ENCODE peak calls at places on chromosomes 3 and 15, in six cellular contexts. One of them, this sample, is unnamed.
A peak's percentile ranks its signal among the peaks of the same experiment; 100 is the strongest.

GRCh38 chr3:138817685-138818084 is 17.0 kb downstream of the PIK3CB start:
- DNase-seq in H1: no peak
- DNase-seq in IMR-90: no peak
- DNase-seq in H9: no peak
- DNase-seq in neuronal stem cell: no peak
- DNase-seq in mesenchymal stem cell: no peak
- DNase-seq in this sample: no peak

GRCh38 chr3:127171320-127171719 is 21.6 kb upstream of the PRR23E start:
- DNase-seq in IMR-90: no peak
- DNase-seq in H1: no peak
- DNase-seq in mesenchymal stem cell: no peak
- DNase-seq in H9: peak; percentile 9
- DNase-seq in neuronal stem cell: no peak
- DNase-seq in this sample: no peak

GRCh38 chr3:129228891-129229585 is 20.4 kb upstream of the COPG1 start:
- DNase-seq in H9: peak; percentile 69
- DNase-seq in IMR-90: peak; percentile 88
- DNase-seq in mesenchymal stem cell: peak; percentile 86
- DNase-seq in neuronal stem cell: no peak
- DNase-seq in H1: no peak
- DNase-seq in this sample: peak; percentile 63

GRCh38 chr3:118478706-118479276 is 555.9 kb downstream of the IGSF11 start:
- DNase-seq in IMR-90: no peak
- DNase-seq in mesenchymal stem cell: no peak
- DNase-seq in H1: peak; percentile 44
- DNase-seq in H9: peak; percentile 55
- DNase-seq in neuronal stem cell: no peak
- DNase-seq in this sample: no peak

GRCh38 chr3:156728267-156728985 is 54.0 kb downstream of the TIPARP start:
- DNase-seq in H1: no peak
- DNase-seq in H9: no peak
- DNase-seq in IMR-90: peak; percentile 71
- DNase-seq in neuronal stem cell: no peak
- DNase-seq in mesenchymal stem cell: peak; percentile 45
- DNase-seq in this sample: no peak

GRCh38 chr15:71364117-71364584 is 248.9 kb downstream of the THSD4 start:
- DNase-seq in mesenchymal stem cell: no peak
- DNase-seq in IMR-90: no peak
- DNase-seq in H9: peak; percentile 47
- DNase-seq in H1: no peak
- DNase-seq in neuronal stem cell: no peak
- DNase-seq in this sample: peak; percentile 8

GRCh38 chr3:126348308-126348920 is 8.8 kb downstream of the KLF15 start:
- DNase-seq in IMR-90: no peak
- DNase-seq in H9: peak; percentile 69
- DNase-seq in mesenchymal stem cell: no peak
- DNase-seq in H1: no peak
- DNase-seq in neuronal stem cell: no peak
- DNase-seq in this sample: no peak

GRCh38 chr3:48566401-48566760 is 2.8 kb upstream of the UCN2 start:
- DNase-seq in H9: no peak
- DNase-seq in IMR-90: no peak
- DNase-seq in neuronal stem cell: no peak
- DNase-seq in H1: no peak
- DNase-seq in mesenchymal stem cell: no peak
- DNase-seq in this sample: no peak

GRCh38 chr3:11168881-11169805 is 14.8 kb downstream of the HRH1 start:
- DNase-seq in neuronal stem cell: no peak
- DNase-seq in IMR-90: peak; percentile 67
- DNase-seq in H1: no peak
- DNase-seq in H9: no peak
- DNase-seq in mesenchymal stem cell: peak; percentile 45
- DNase-seq in this sample: no peak

GRCh38 chr3:72031581-72031980 is 246.6 kb upstream of the PROK2 start:
- DNase-seq in H1: no peak
- DNase-seq in IMR-90: peak; percentile 44
- DNase-seq in H9: no peak
- DNase-seq in mesenchymal stem cell: peak; percentile 64
- DNase-seq in neuronal stem cell: no peak
- DNase-seq in this sample: peak; percentile 18

GRCh38 chr3:187104956-187105355 is 34.3 kb downstream of the RPL39L start:
- DNase-seq in H9: no peak
- DNase-seq in neuronal stem cell: no peak
- DNase-seq in H1: no peak
- DNase-seq in mesenchymal stem cell: no peak
- DNase-seq in IMR-90: no peak
- DNase-seq in this sample: no peak

GRCh38 chr3:182979719-182980191 is 583 bp downstream of the DCUN1D1 start:
- DNase-seq in IMR-90: peak; percentile 5
- DNase-seq in H9: no peak
- DNase-seq in H1: no peak
- DNase-seq in mesenchymal stem cell: peak; percentile 45
- DNase-seq in neuronal stem cell: peak; percentile 30
- DNase-seq in this sample: peak; percentile 26

GRCh38 chr15:93072011-93072410 is 17.0 kb downstream of the RGMA start:
- DNase-seq in neuronal stem cell: no peak
- DNase-seq in H1: no peak
- DNase-seq in IMR-90: peak; percentile 14
- DNase-seq in H9: no peak
- DNase-seq in mesenchymal stem cell: peak; percentile 3
- DNase-seq in this sample: no peak

GRCh38 chr15:78075490-78076230 is 1.9 kb downstream of the TBC1D2B start:
- DNase-seq in IMR-90: peak; percentile 95
- DNase-seq in H9: peak; percentile 59
- DNase-seq in mesenchymal stem cell: peak; percentile 95
- DNase-seq in H1: peak; percentile 23
- DNase-seq in neuronal stem cell: peak; percentile 32
- DNase-seq in this sample: peak; percentile 56

GRCh38 chr15:93033434-93034045 is 55.5 kb downstream of the RGMA start:
- DNase-seq in IMR-90: no peak
- DNase-seq in H1: no peak
- DNase-seq in mesenchymal stem cell: no peak
- DNase-seq in neuronal stem cell: no peak
- DNase-seq in H9: no peak
- DNase-seq in this sample: no peak

GRCh38 chr3:51942603-51943450 is 664 bp downstream of the PARP3 start:
- DNase-seq in H9: peak; percentile 32
- DNase-seq in H1: no peak
- DNase-seq in neuronal stem cell: no peak
- DNase-seq in mesenchymal stem cell: peak; percentile 44
- DNase-seq in IMR-90: peak; percentile 52
- DNase-seq in this sample: no peak

GRCh38 chr3:188220097-188220788 is 66.3 kb downstream of the LPP start:
- DNase-seq in mesenchymal stem cell: peak; percentile 87
- DNase-seq in neuronal stem cell: no peak
- DNase-seq in H1: no peak
- DNase-seq in H9: no peak
- DNase-seq in IMR-90: peak; percentile 73
- DNase-seq in this sample: no peak

GRCh38 chr3:122661633-122662032 is 19.0 kb upstream of the PARP14 start:
- DNase-seq in H1: no peak
- DNase-seq in mesenchymal stem cell: no peak
- DNase-seq in H9: no peak
- DNase-seq in neuronal stem cell: no peak
- DNase-seq in IMR-90: no peak
- DNase-seq in this sample: peak; percentile 63

GRCh38 chr3:12237912-12238650 is 50.8 kb upstream of the PPARG start:
- DNase-seq in mesenchymal stem cell: peak; percentile 10
- DNase-seq in IMR-90: peak; percentile 63
- DNase-seq in H9: no peak
- DNase-seq in neuronal stem cell: no peak
- DNase-seq in H1: no peak
- DNase-seq in this sample: no peak

GRCh38 chr3:11803977-11804903 is 42.4 kb downstream of the TAMM41 start:
- DNase-seq in H9: peak; percentile 41
- DNase-seq in IMR-90: peak; percentile 55
- DNase-seq in mesenchymal stem cell: peak; percentile 68
- DNase-seq in neuronal stem cell: peak; percentile 21
- DNase-seq in H1: no peak
- DNase-seq in this sample: peak; percentile 76

GRCh38 chr3:144762091-144762490 is 790.5 kb downstream of the DIPK2A start:
- DNase-seq in H9: no peak
- DNase-seq in IMR-90: no peak
- DNase-seq in neuronal stem cell: no peak
- DNase-seq in H1: no peak
- DNase-seq in mesenchymal stem cell: no peak
- DNase-seq in this sample: no peak

GRCh38 chr15:63983071-63983711 is 63.1 kb downstream of the DAPK2 start:
- DNase-seq in IMR-90: no peak
- DNase-seq in H1: no peak
- DNase-seq in neuronal stem cell: peak; percentile 39
- DNase-seq in mesenchymal stem cell: no peak
- DNase-seq in H9: peak; percentile 37
- DNase-seq in this sample: no peak

GRCh38 chr3:99848433-99848832 is 30.8 kb downstream of the CMSS1 start:
- DNase-seq in mesenchymal stem cell: no peak
- DNase-seq in H9: no peak
- DNase-seq in H1: no peak
- DNase-seq in neuronal stem cell: no peak
- DNase-seq in IMR-90: no peak
- DNase-seq in this sample: no peak

DNA sequence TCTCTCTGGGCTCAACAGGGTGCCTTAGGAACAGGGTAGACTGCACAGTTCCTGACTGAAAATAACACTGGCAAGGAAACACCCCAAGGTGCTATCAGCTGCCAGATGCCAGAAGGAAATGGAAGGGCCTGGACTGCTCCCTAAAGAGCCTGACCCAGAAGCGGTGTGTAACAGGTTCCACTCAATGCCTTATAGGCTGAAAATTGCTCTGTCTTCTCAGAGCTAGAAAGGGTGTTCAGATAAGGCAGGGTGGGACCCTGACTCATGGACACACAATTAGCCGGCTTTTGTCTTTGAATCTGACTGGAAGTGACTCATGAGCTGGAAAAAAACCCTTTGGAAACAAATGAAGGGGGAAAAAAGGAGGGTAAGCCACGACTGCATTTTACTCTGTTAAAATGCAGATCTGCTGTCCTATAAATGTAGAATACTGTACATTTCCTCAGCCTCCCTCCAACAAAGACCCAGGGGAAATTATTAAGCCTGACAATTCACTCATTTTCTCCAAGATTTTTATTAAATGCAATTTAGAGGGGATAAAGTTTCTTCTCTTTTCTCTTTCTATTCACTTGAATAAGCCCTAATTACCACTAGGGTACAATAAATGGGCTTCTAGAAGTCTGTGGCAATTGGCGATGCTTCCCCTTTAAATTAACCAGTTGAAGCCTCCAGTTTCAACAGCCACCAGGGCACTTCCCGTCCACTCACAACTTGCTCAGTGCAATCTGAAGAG is 160.2 kb upstream of the TBL1XR1 start:
- DNase-seq in H9: no peak
- DNase-seq in H1: no peak
- DNase-seq in IMR-90: peak; percentile 89
- DNase-seq in mesenchymal stem cell: peak; percentile 89
- DNase-seq in neuronal stem cell: no peak
- DNase-seq in this sample: peak; percentile 80
- H2BK120ac ChIP-seq in H9: no peak overlapping the region
- H2BK120ac ChIP-seq in H1: peak overlapping the region; percentile 80
- H2BK120ac ChIP-seq in IMR-90: peak overlapping the region; percentile 86
- H2BK120ac ChIP-seq in mesenchymal stem cell: no peak overlapping the region
- H2BK120ac ChIP-seq in neuronal stem cell: no peak overlapping the region
- H2BK120ac ChIP-seq in this sample: peak overlapping the region; percentile 88

DNA sequence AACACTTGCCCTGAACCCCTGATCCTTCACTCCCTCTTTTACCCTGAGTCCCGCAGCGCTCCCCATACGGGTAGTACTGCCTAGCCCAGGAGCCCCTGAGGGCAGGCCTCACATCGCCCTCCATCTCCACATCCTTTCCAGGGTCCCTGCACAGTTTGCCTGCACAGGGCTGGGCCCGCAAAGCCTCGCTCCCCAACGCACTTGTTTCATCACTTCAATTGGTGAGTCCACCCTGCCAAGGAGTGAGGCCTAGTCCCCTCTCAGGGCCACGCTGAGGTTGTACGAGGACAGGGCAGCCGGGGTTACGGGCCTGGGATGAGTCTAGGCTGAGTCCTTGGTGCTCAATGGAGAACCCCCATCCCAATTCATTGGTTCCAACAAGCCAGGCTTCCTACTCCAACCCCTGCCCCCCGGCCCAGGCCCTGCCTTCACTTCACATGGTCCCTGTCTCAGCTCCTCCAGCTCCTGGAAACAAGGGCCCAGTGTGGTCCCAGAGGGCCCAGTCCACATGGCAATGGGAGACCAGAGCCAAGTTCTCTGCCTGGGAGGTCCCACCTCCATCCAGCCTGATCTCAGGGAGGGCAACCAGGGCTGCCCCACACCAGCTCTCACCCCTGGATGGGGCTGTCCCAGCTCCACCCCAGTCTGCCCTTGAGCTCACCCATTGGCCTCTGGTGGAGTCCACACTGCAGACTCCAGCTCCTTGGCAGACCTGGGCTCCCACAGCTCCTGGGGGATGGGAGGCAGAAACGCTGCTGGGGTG is 12.4 kb upstream of the CLK3 start:
- DNase-seq in H1: no peak
- DNase-seq in H9: no peak
- DNase-seq in neuronal stem cell: no peak
- DNase-seq in IMR-90: no peak
- DNase-seq in mesenchymal stem cell: no peak
- DNase-seq in this sample: no peak
- H3K14ac ChIP-seq in H1: no peak overlapping the region
- H3K14ac ChIP-seq in H9: peak overlapping the region; percentile 3
- H3K14ac ChIP-seq in neuronal stem cell: peak overlapping the region; percentile 47
- H3K14ac ChIP-seq in IMR-90: no peak overlapping the region
- H3K14ac ChIP-seq in mesenchymal stem cell: no peak overlapping the region
- H3K14ac ChIP-seq in this sample: no peak overlapping the region

GRCh38 chr15:53830707-53831386 is 71.4 kb upstream of the WDR72 start:
- DNase-seq in IMR-90: no peak
- DNase-seq in mesenchymal stem cell: no peak
- DNase-seq in H1: no peak
- DNase-seq in H9: no peak
- DNase-seq in neuronal stem cell: no peak
- DNase-seq in this sample: peak; percentile 12

GRCh38 chr15:53831907-53832793 is 72.7 kb upstream of the WDR72 start:
- DNase-seq in H9: no peak
- DNase-seq in IMR-90: no peak
- DNase-seq in mesenchymal stem cell: no peak
- DNase-seq in H1: no peak
- DNase-seq in neuronal stem cell: no peak
- DNase-seq in this sample: peak; percentile 14

GRCh38 chr15:53834214-53834613 is 74.8 kb upstream of the WDR72 start:
- DNase-seq in H1: no peak
- DNase-seq in H9: no peak
- DNase-seq in IMR-90: no peak
- DNase-seq in neuronal stem cell: no peak
- DNase-seq in mesenchymal stem cell: no peak
- DNase-seq in this sample: no peak

GRCh38 chr15:53835309-53835708 is 75.8 kb upstream of the WDR72 start:
- DNase-seq in H9: no peak
- DNase-seq in neuronal stem cell: no peak
- DNase-seq in H1: no peak
- DNase-seq in mesenchymal stem cell: no peak
- DNase-seq in IMR-90: no peak
- DNase-seq in this sample: peak; percentile 63

GRCh38 chr15:53833134-53833624 is 73.7 kb upstream of the WDR72 start:
- DNase-seq in IMR-90: peak; percentile 1
- DNase-seq in H1: no peak
- DNase-seq in neuronal stem cell: no peak
- DNase-seq in mesenchymal stem cell: no peak
- DNase-seq in H9: no peak
- DNase-seq in this sample: peak; percentile 65
- H2BK120ac ChIP-seq in IMR-90: no peak overlapping the region
- H2BK120ac ChIP-seq in H1: no peak overlapping the region
- H2BK120ac ChIP-seq in neuronal stem cell: no peak overlapping the region
- H2BK120ac ChIP-seq in mesenchymal stem cell: no peak overlapping the region
- H2BK120ac ChIP-seq in H9: no peak overlapping the region
- H2BK120ac ChIP-seq in this sample: peak overlapping the region; percentile 29

GRCh38 chr3:164390046-164390445 is 688.2 kb downstream of the SI start:
- DNase-seq in IMR-90: no peak
- DNase-seq in H9: no peak
- DNase-seq in neuronal stem cell: no peak
- DNase-seq in mesenchymal stem cell: no peak
- DNase-seq in H1: no peak
- DNase-seq in this sample: no peak
- H3K14ac ChIP-seq in IMR-90: no peak overlapping the region
- H3K14ac ChIP-seq in H9: no peak overlapping the region
- H3K14ac ChIP-seq in neuronal stem cell: no peak overlapping the region
- H3K14ac ChIP-seq in mesenchymal stem cell: no peak overlapping the region
- H3K14ac ChIP-seq in H1: no peak overlapping the region
- H3K14ac ChIP-seq in this sample: no peak overlapping the region